ENCODE peak calls at places on chromosomes 5 and 9, in nine cellular contexts. R is stomach, P is hepatocyte, U is AG09309, K is WTC11, T is cardiac fibroblast, A is A549, Z is SK-N-SH, J is endodermal cell. O is an unnamed sample.

GRCh38 chr9:127249877-127250276 is 14.7 kb upstream of the GARNL3 start:
- DNase-seq in R (no peak), P (no peak), U (no peak), K (no peak), T (no peak), A (no peak), Z (no peak), J (no peak), O (no peak)

GRCh38 chr9:129685220-129685932 is 19.9 kb downstream of the PRRX2 start:
- DNase-seq in R (no peak), P (no peak), U (no peak), K (no peak), T (no peak), A (peak; percentile 84), Z (no peak), J (no peak), O (peak; percentile 25)

GRCh38 chr5:57650360-57651069 is 167.9 kb upstream of the ACTBL2 start:
- DNase-seq in R (peak; percentile 33), P (peak; percentile 75), U (peak; percentile 31), K (peak; percentile 49), T (peak; percentile 70), A (peak; percentile 61), Z (peak; percentile 5), J (peak; percentile 85), O (peak; percentile 50)

GRCh38 chr5:54719384-54720306 is 202.1 kb downstream of the SNX18 start:
- DNase-seq in R (peak; percentile 53), P (no peak), U (peak; percentile 18), K (peak; percentile 77), T (peak; percentile 86), A (no peak), Z (no peak), J (peak; percentile 97), O (no peak)

GRCh38 chr9:68904454-68904853 is 109.5 kb downstream of the PRKACG start:
- DNase-seq in R (no peak), P (no peak), U (no peak), K (no peak), T (no peak), A (no peak), Z (no peak), J (no peak), O (no peak)

GRCh38 chr5:79133121-79133656 is 21.6 kb downstream of the BHMT start:
- DNase-seq in R (no peak), P (peak; percentile 73), U (no peak), K (no peak), T (peak; percentile 71), A (peak; percentile 35), Z (peak; percentile 30), J (no peak), O (no peak)

GRCh38 chr5:111454198-111454606 is 58.1 kb downstream of the STARD4 start:
- DNase-seq in R (no peak), P (peak; percentile 18), U (peak; percentile 14), K (no peak), T (peak; percentile 18), A (no peak), Z (peak; percentile 67), J (no peak), O (no peak)

GRCh38 chr9:113649054-113649453 is 185.5 kb downstream of the RGS3 start:
- DNase-seq in R (no peak), P (peak; percentile 75), U (no peak), K (no peak), T (peak; percentile 73), A (no peak), Z (peak; percentile 90), J (peak; percentile 49), O (no peak)

GRCh38 chr9:69605406-69605805 is 66.8 kb downstream of the APBA1 start:
- DNase-seq in R (no peak), P (no peak), U (no peak), K (no peak), T (no peak), A (no peak), Z (no peak), J (no peak), O (no peak)

GRCh38 chr5:11904270-11904906 is at the start of gene CTNND2:
- DNase-seq in R (no peak), P (peak; percentile 86), U (no peak), K (peak; percentile 86), T (peak; percentile 2), A (peak; percentile 24), Z (peak; percentile 72), J (peak; percentile 94), O (peak; percentile 63)

GRCh38 chr5:167250996-167251395 is 1040.4 kb upstream of the WWC1 start:
- DNase-seq in R (no peak), P (no peak), U (no peak), K (no peak), T (no peak), A (no peak), Z (no peak), J (no peak), O (no peak)

GRCh38 chr5:149632311-149633251 is 51.3 kb downstream of the ARHGEF37 start:
- DNase-seq in R (peak; percentile 82), P (peak; percentile 45), U (no peak), K (no peak), T (peak; percentile 67), A (peak; percentile 34), Z (no peak), J (peak; percentile 76), O (peak; percentile 96)

GRCh38 chr9:127283917-127284316 is 19.3 kb downstream of the GARNL3 start:
- DNase-seq in R (no peak), P (peak; percentile 52), U (peak; percentile 24), K (peak; percentile 23), T (peak; percentile 68), A (peak; percentile 55), Z (no peak), J (peak; percentile 62), O (peak; percentile 6)

GRCh38 chr5:179435181-179435580 is 89.9 kb upstream of the ADAMTS2 start:
- DNase-seq in R (no peak), P (no peak), U (no peak), K (no peak), T (peak; percentile 29), A (no peak), Z (no peak), J (no peak), O (no peak)

GRCh38 chr5:143573568-143574170 is 170.2 kb upstream of the NR3C1 start:
- DNase-seq in R (no peak), P (no peak), U (no peak), K (no peak), T (no peak), A (no peak), Z (no peak), J (no peak), O (no peak)

GRCh38 chr5:5421961-5422818 is at the start of gene ICE1:
- DNase-seq in R (peak; percentile 98), P (peak; percentile 98), U (peak; percentile 94), K (peak; percentile 97), T (peak; percentile 99), A (peak; percentile 99), Z (peak; percentile 97), J (peak; percentile 99), O (peak; percentile 94)

GRCh38 chr5:93899026-93899600 is 157.7 kb upstream of the POU5F2 start:
- DNase-seq in R (no peak), P (no peak), U (no peak), K (no peak), T (no peak), A (peak; percentile 8), Z (peak; percentile 11), J (no peak), O (no peak)
- TF ChIP-seq CTCF in R (no peak), P (peak; percentile 31), U (peak; percentile 13), K (peak; percentile 58), T (peak; percentile 44), A (peak; percentile 35), Z (peak; percentile 65), J (peak; percentile 80), O (peak; percentile 50)

DNA sequence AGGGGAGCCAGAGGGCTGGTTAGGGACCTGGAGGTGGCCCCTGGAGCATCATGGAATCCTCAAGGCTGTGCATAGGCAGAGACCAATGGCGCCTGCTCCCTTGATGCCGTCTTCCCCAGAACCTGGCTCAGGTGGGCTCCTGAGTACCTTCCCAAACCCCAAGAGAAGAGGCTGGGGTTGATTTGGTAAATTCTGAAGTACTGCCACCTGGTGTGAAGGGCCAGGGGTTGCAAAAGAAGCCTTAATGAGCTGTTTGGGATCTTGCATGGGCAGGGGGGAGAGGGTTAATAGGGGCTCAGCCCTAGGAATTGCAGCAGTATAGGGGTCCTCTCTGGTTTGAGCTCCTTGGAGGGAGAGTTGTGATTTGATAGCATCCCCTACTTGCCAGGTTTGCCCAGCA is 52.1 kb downstream of the CYSTM1 start:
- DNase-seq in R (no peak), P (no peak), U (no peak), K (no peak), T (no peak), A (no peak), Z (no peak), J (peak; percentile 57), O (no peak)
- TF ChIP-seq CTCF in R (no peak), P (no peak), U (peak; percentile 11), K (no peak), T (no peak), A (no peak), Z (no peak), J (peak; percentile 59), O (no peak)

DNA sequence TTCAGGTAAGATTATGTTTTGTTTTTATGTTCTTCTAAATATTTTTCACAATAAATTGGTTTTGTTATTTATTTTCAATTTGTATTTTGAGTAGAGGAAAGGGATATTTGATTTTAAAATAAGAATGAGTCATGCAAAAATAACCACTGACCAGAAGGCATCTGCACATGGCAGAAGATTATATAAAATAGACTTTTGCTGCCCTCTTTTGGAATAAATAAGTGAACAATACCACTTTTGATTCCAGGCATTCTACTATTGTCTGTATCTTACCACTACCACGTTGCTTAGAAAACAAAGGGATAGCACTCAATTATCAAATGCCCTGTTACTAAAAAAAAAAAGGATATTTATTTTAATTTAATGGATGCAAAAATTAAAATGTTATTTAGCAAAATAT is 227.3 kb upstream of the ITGA1 start:
- DNase-seq in R (no peak), P (peak; percentile 22), U (no peak), K (no peak), T (no peak), A (no peak), Z (peak; percentile 11), J (no peak), O (no peak)
- TF ChIP-seq CTCF in R (no peak), P (peak; percentile 54), U (no peak), K (no peak), T (no peak), A (no peak), Z (peak; percentile 36), J (peak; percentile 39), O (peak; percentile 44)

GRCh38 chr9:77710965-77711657 is 63.0 kb upstream of the GNA14 start:
- DNase-seq in R (no peak), P (no peak), U (no peak), K (no peak), T (no peak), A (no peak), Z (no peak), J (no peak), O (no peak)

GRCh38 chr9:77710276-77710675 is 62.2 kb upstream of the GNA14 start:
- DNase-seq in R (no peak), P (no peak), U (no peak), K (no peak), T (no peak), A (no peak), Z (no peak), J (no peak), O (no peak)

GRCh38 chr9:77712533-77713130 is 64.5 kb upstream of the GNA14 start:
- DNase-seq in R (no peak), P (peak; percentile 33), U (peak; percentile 35), K (no peak), T (peak; percentile 72), A (peak; percentile 17), Z (no peak), J (no peak), O (no peak)

GRCh38 chr9:77708416-77708815 is 60.3 kb upstream of the GNA14 start:
- DNase-seq in R (no peak), P (no peak), U (no peak), K (no peak), T (peak; percentile 37), A (no peak), Z (no peak), J (no peak), O (no peak)

GRCh38 chr9:77707696-77708095 is 59.6 kb upstream of the GNA14 start:
- DNase-seq in R (peak; percentile 40), P (peak; percentile 71), U (peak; percentile 95), K (no peak), T (peak; percentile 98), A (peak; percentile 82), Z (no peak), J (no peak), O (peak; percentile 64)
- TF ChIP-seq CTCF in R (no peak), P (no peak), U (no peak), K (no peak), T (no peak), A (no peak), Z (no peak), J (no peak), O (no peak)